ENCODE peak calls at places on chromosomes 7 and 10, in five cellular contexts. O is endothelial cell of umbilical vein; J is GM03348; H is COR-L47; A is stimulated activated naive B cell treated with anti-CD40 and anti-IgM and Interleukin-4, amounts not matched to agents 10 μg/mL and 1 μg/mL and 100 μg/mL, for 72 hours. E is an unnamed sample.

GRCh38 chr10:3131098-3131497 is 41.5 kb downstream of the PITRM1 start:
- DNase-seq in H (no peak), O (no peak), A (no peak), J (no peak), E (no peak)

GRCh38 chr7:130961128-130961601 is 227.2 kb upstream of the KLF14 start:
- DNase-seq in A (peak), J (no peak), O (no peak), H (no peak), E (peak)

GRCh38 chr10:34319197-34319846 is 495.8 kb downstream of the PARD3 start:
- DNase-seq in O (peak), H (peak), A (no peak), J (peak), E (no peak)

GRCh38 chr10:74297389-74298080 is 146.5 kb downstream of the ADK start:
- DNase-seq in A (no peak), J (no peak), O (no peak), H (no peak), E (no peak)

GRCh38 chr10:617471-617870 is 72.0 kb downstream of the DIP2C start:
- DNase-seq in J (no peak), O (no peak), A (no peak), H (no peak), E (no peak)

GRCh38 chr10:35336921-35337741 is 822 bp downstream of the CCNY start:
- DNase-seq in H (no peak), O (peak), A (peak), J (peak), E (peak)

GRCh38 chr7:12711124-12711523 is 23.7 kb downstream of the ARL4A start:
- DNase-seq in J (no peak), O (no peak), H (no peak), A (no peak), E (no peak)

GRCh38 chr7:150942591-150943452 is 35.3 kb downstream of the KCNH2 start:
- DNase-seq in A (no peak), O (no peak), J (no peak), H (no peak), E (no peak)

GRCh38 chr7:55109384-55110167 is 90.8 kb downstream of the EGFR start:
- DNase-seq in H (no peak), A (no peak), O (no peak), J (no peak), E (no peak)

GRCh38 chr7:40584667-40585433 is 450.0 kb downstream of the SUGCT start:
- DNase-seq in O (peak), A (no peak), J (no peak), H (no peak), E (no peak)

GRCh38 chr10:132497083-132497680 is 40.4 kb upstream of the INPP5A start:
- DNase-seq in O (no peak), H (no peak), J (no peak), A (no peak), E (no peak)

GRCh38 chr10:117699436-117700075 is 157.0 kb downstream of the EMX2 start:
- DNase-seq in A (no peak), J (no peak), O (no peak), H (no peak), E (no peak)

GRCh38 chr10:75586814-75587213 is 155.4 kb downstream of the LRMDA start:
- DNase-seq in O (no peak), J (no peak), H (no peak), A (no peak), E (no peak)

GRCh38 chr10:43249962-43250624 is 16.8 kb downstream of the RASGEF1A start:
- DNase-seq in J (no peak), A (no peak), H (no peak), O (no peak), E (no peak)

GRCh38 chr7:98210513-98211220 is 572 bp upstream of the BHLHA15 start:
- DNase-seq in O (no peak), J (peak), H (no peak), A (no peak), E (no peak)

GRCh38 chr10:5860039-5860438 is 29.7 kb downstream of the ANKRD16 start:
- DNase-seq in A (no peak), J (no peak), H (no peak), O (no peak), E (no peak)

GRCh38 chr7:94974436-94974835 is 67.0 kb downstream of the PPP1R9A start:
- DNase-seq in O (no peak), A (no peak), H (no peak), J (no peak), E (no peak)

GRCh38 chr10:119517235-119518141 is 25.0 kb downstream of the RGS10 start:
- DNase-seq in J (peak), A (peak), H (no peak), O (no peak), E (peak)

GRCh38 chr10:14652067-14652466 is 122.6 kb downstream of the FAM107B start:
- DNase-seq in H (no peak), J (no peak), O (peak), A (no peak), E (no peak)

GRCh38 chr7:43721193-43721806 is 8.0 kb downstream of the COA1 start:
- DNase-seq in A (no peak), H (peak), O (peak), J (peak), E (no peak)

E was measured in GM06990.